ENCODE peak calls at places on chromosomes 16 and 17, in five cellular contexts. T is BJ, K is tibial nerve, Z is left ventricle myocardium inferior, L is fibroblast of villous mesenchyme. H is an unnamed sample.

GRCh38 chr17:68906638-68907037 is 48.6 kb downstream of the ABCA8 start:
- DNase-seq in K (no peak), L (no peak), Z (no peak), T (no peak), H (peak)

GRCh38 chr17:79783891-79784290 is 5.9 kb downstream of the CBX2 start:
- DNase-seq in K (no peak), Z (no peak), L (no peak), T (no peak), H (no peak)

GRCh38 chr16:867421-868385 is 67.2 kb upstream of the GNG13 start:
- DNase-seq in L (no peak), Z (peak), T (no peak), K (no peak), H (no peak)

GRCh38 chr17:19357351-19358140 is 5.0 kb downstream of the B9D1 start:
- DNase-seq in Z (no peak), T (no peak), K (no peak), L (no peak), H (no peak)

GRCh38 chr16:65002265-65002664 is 119.6 kb downstream of the CDH11 start:
- DNase-seq in T (no peak), K (no peak), Z (no peak), L (peak), H (no peak)

GRCh38 chr17:42227849-42228696 is 33.8 kb upstream of the GHDC start:
- DNase-seq in T (no peak), L (peak), Z (no peak), K (no peak), H (no peak)

GRCh38 chr16:30805370-30806169 is 18.6 kb upstream of the ZNF629 start:
- DNase-seq in Z (peak), L (peak), K (peak), T (no peak), H (no peak)

GRCh38 chr17:83181991-83182619 is 102.7 kb downstream of the METRNL start:
- DNase-seq in L (no peak), Z (no peak), K (peak), T (no peak), H (no peak)

GRCh38 chr17:1909985-1910384 is 80.2 kb downstream of the RPA1 start:
- DNase-seq in K (no peak), Z (no peak), T (no peak), L (no peak), H (no peak)

GRCh38 chr17:68290268-68290954 is 516 bp downstream of the SLC16A6 start:
- DNase-seq in L (no peak), K (no peak), T (no peak), Z (peak), H (no peak)

GRCh38 chr16:77322757-77323156 is 112.1 kb downstream of the ADAMTS18 start:
- DNase-seq in K (no peak), L (no peak), T (no peak), Z (no peak), H (no peak)

GRCh38 chr17:15663691-15664090 is 20.4 kb downstream of the TRIM16 start:
- DNase-seq in L (no peak), K (no peak), Z (no peak), T (no peak), H (no peak)

GRCh38 chr17:2624292-2624731 is 30.9 kb downstream of the PAFAH1B1 start:
- DNase-seq in L (no peak), T (no peak), K (no peak), Z (no peak), H (no peak)

GRCh38 chr17:72077326-72077960 is 43.4 kb upstream of the SOX9 start:
- DNase-seq in T (no peak), K (no peak), Z (no peak), L (no peak), H (no peak)

GRCh38 chr16:17305694-17306093 is 165.1 kb downstream of the XYLT1 start:
- DNase-seq in L (no peak), K (no peak), Z (no peak), T (no peak), H (no peak)

GRCh38 chr16:82888616-82889015 is 261.8 kb downstream of the CDH13 start:
- DNase-seq in K (no peak), Z (no peak), T (peak), L (peak), H (peak)

GRCh38 chr17:18981642-18982424 is 22.7 kb downstream of the FAM83G start:
- DNase-seq in Z (no peak), T (no peak), K (no peak), L (peak), H (peak)

GRCh38 chr16:10663146-10663545 is 31.6 kb downstream of the TEKT5 start:
- DNase-seq in L (no peak), T (no peak), K (no peak), Z (no peak), H (no peak)

GRCh38 chr17:35713069-35713728 is 18.2 kb upstream of the RASL10B start:
- DNase-seq in T (peak), K (no peak), L (peak), Z (no peak), H (peak)

GRCh38 chr16:76038097-76038496 is 239.1 kb upstream of the CNTNAP4 start:
- DNase-seq in L (no peak), T (no peak), K (no peak), Z (no peak), H (no peak)

GRCh38 chr17:44900894-44901293 is 1.6 kb upstream of the EFTUD2 start:
- DNase-seq in T (no peak), K (no peak), L (peak), Z (no peak), H (peak)

GRCh38 chr17:76682306-76682705 is 28.5 kb downstream of the MXRA7 start:
- DNase-seq in T (no peak), Z (peak), K (peak), L (peak), H (peak)

GRCh38 chr16:68446941-68447675 is 1.2 kb downstream of the SMPD3 start:
- DNase-seq in L (no peak), T (no peak), K (no peak), Z (no peak), H (no peak)

GRCh38 chr17:20779521-20779920 is 200.0 kb downstream of the CDRT15L2 start:
- DNase-seq in L (no peak), K (no peak), Z (no peak), T (no peak), H (no peak)
- TF ChIP-seq CTCF in L (no peak), K (no peak), Z (no peak), T (no peak), H (no peak)

DNA sequence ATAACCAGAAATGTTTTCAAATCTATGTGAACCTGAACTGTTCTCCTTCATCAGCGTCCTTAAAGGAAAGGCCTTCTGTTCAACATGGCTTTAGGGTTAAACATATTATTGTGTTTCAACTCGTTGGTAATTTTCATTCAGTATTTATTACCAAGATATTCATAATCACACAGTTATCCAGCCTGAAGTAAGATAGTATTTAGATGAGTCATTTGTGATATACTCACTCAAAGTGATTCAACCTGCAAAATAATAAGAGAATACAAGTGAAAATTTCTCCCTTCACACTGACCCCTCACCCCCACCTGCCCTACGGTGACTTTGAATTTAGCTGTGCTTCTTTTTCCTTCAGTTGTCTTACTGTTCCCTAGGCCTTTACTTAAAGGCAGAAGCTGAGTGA is 3.0 kb downstream of the CYLD start:
- DNase-seq in Z (no peak), L (no peak), K (no peak), T (no peak), H (no peak)
- H3K4me3 ChIP-seq in Z (no peak), L (no peak), K (no peak), T (no peak), H (no peak)

GRCh38 chr17:40322417-40323315 is 13.7 kb downstream of the RARA start:
- DNase-seq in Z (peak), L (peak), K (no peak), T (no peak), H (no peak)
- TF ChIP-seq CTCF in Z (no peak), L (no peak), K (no peak), T (no peak), H (no peak)

GRCh38 chr17:7476474-7476873 is 3.0 kb downstream of the ZBTB4 start:
- DNase-seq in Z (no peak), K (no peak), T (no peak), L (peak), H (peak)
- H3K4me3 ChIP-seq in Z (peak), K (no peak), T (no peak), L (no peak), H (no peak)

DNA sequence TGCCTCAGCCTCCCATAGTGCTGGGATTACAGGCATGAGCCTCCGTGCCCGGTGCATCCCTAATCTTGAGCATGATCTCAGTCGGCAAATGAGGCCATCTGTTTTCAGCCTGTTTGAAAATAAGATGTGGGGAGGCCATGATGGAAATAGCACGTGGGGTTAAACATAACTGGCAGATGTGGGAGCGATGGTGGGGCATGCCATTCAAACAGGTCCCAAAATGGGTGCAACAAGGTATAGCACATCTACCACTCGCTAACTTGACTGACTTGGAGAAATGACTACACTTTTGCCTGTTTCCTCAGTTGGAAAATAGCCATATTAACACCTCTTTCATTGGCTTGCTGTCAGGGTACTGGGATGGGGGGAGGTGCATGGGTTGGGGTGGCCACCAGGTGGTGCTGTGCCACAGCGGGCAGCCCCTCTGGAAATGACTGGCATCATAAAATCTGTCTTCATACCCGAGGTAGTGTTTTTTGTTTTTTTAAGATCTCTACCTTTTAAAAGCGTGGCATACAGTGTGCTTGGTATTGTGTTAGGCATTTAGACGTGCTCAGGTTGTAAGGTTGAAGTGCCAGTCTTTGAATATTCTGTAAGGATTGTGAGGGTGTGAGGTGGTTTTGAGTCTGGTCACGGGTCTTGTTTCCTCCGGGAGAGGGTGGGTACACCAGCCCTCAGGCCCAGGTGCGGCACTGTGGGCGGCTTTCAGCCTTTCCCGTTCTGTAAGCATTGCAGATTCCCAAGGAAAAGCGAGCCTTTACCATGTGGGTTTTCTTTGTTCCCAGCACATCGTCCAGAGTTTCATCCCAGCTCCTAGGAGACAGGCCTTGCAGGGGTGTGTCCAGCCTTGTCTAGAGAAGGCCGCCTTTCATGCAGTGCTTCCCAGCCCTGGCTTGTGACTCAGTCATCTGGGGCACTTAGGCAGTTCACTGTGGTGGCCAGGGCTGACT is 2.9 kb upstream of the TTYH2 start:
- DNase-seq in K (peak), T (no peak), Z (peak), L (peak), H (no peak)
- TF ChIP-seq CTCF in K (peak), T (peak), Z (peak), L (peak), H (peak)

GRCh38 chr17:62824290-62825135 is 16.4 kb upstream of the MARCHF10 start:
- DNase-seq in T (peak), K (no peak), Z (no peak), L (peak), H (peak)
- H3K4me3 ChIP-seq in T (no peak), K (no peak), Z (no peak), L (no peak), H (no peak)

GRCh38 chr17:50697663-50698272 is 9.9 kb downstream of the ANKRD40 start:
- DNase-seq in T (no peak), K (no peak), L (no peak), Z (no peak), H (no peak)
- TF ChIP-seq CTCF in T (no peak), K (no peak), L (no peak), Z (no peak), H (no peak)

DNA sequence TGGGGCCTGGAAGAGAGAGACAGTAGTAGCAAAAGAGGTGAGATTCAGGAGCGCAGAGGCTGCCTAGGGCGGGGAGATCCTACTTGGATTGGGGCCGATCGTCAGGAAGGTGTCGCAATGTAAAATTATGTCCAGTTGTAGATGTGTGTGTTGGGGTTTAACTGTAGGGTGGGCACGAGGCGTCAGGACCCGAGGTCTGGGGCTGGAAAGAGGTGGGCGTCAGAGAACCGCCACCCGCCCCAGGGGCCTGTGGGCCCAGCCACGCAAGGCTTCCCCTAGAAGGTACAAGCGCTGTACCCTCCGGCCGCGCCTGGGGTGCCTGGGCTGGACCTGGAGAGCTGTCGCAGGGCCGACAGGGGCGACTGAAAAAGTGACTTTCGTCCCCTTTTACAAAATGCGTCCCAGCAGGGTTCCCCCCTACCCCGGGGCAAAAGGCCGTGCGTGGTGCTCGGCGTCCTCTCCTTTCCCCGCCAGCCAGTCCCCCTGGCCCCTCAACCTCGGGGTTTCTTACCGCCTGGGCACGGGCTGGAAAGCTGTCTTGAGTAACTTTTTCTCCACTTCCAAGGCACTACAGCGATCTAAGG is 2.8 kb downstream of the IRX3 start:
- DNase-seq in T (no peak), L (no peak), K (no peak), Z (no peak), H (no peak)
- H3K4me3 ChIP-seq in T (peak), L (peak), K (no peak), Z (peak), H (peak)

DNA sequence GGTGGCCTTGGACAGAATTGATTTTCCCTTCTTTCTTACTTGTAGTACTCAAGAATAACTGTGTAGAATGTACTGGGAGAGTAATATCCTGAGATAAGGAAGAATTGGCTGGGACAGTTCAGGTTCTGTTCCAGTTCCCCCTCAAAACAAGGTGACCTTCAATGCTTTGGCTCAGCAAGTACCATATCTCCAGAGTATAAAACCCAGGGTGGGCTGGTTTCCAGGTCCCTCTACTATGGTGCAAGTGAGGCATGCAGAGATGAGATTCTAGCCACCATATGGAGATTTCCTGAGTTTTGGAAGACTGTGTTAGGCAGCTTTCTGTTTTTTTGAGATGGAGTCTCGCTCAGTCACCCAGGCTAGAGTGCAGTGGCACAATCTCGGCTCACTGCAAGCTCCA is 18.1 kb upstream of the DLX3 start:
- DNase-seq in Z (no peak), L (no peak), K (no peak), T (no peak), H (no peak)
- TF ChIP-seq CTCF in Z (no peak), L (no peak), K (no peak), T (no peak), H (no peak)

GRCh38 chr17:40777459-40777858 is 4.9 kb downstream of the KRT27 start:
- DNase-seq in L (no peak), Z (no peak), K (no peak), T (no peak), H (no peak)

GRCh38 chr17:40782450-40782849 is at the start of gene KRT27:
- DNase-seq in K (no peak), Z (no peak), T (no peak), L (no peak), H (no peak)

GRCh38 chr17:40778466-40778865 is 3.9 kb downstream of the KRT27 start:
- DNase-seq in T (no peak), Z (no peak), K (no peak), L (no peak), H (no peak)

GRCh38 chr17:40777971-40778370 is 4.4 kb downstream of the KRT27 start:
- DNase-seq in K (no peak), L (no peak), T (no peak), Z (no peak), H (no peak)

GRCh38 chr17:40779181-40779909 is 3.0 kb downstream of the KRT27 start:
- DNase-seq in Z (no peak), K (no peak), T (no peak), L (no peak), H (no peak)
- H3K4me3 ChIP-seq in Z (peak), K (peak), T (no peak), L (peak), H (no peak)

H was measured in astrocyte of the cerebellum.